ENCODE peak calls at places on chromosome 10, in nine cellular contexts. One of them, this sample, is unnamed.

GRCh38 chr10:59360605-59361515 is 1.5 kb downstream of the FAM13C start:
- DNase-seq in cardiac muscle cell: peak
- DNase-seq in foreskin fibroblast: no peak
- DNase-seq in CD8-positive, alpha-beta T cell: no peak
- DNase-seq in endothelial cell: no peak
- DNase-seq in CD4-positive, alpha-beta T cell: no peak
- DNase-seq in GM06990: no peak
- DNase-seq in fibroblast of the aortic adventitia: no peak
- DNase-seq in AG10803: peak
- DNase-seq in this sample: no peak

GRCh38 chr10:125370578-125370977 is 210.2 kb upstream of the CTBP2 start:
- DNase-seq in cardiac muscle cell: no peak
- DNase-seq in foreskin fibroblast: no peak
- DNase-seq in CD8-positive, alpha-beta T cell: no peak
- DNase-seq in endothelial cell: peak
- DNase-seq in CD4-positive, alpha-beta T cell: no peak
- DNase-seq in GM06990: no peak
- DNase-seq in fibroblast of the aortic adventitia: no peak
- DNase-seq in AG10803: no peak
- DNase-seq in this sample: no peak

GRCh38 chr10:44030681-44031080 is 354.2 kb downstream of the CXCL12 start:
- DNase-seq in cardiac muscle cell: peak
- DNase-seq in foreskin fibroblast: no peak
- DNase-seq in CD8-positive, alpha-beta T cell: no peak
- DNase-seq in endothelial cell: no peak
- DNase-seq in CD4-positive, alpha-beta T cell: no peak
- DNase-seq in GM06990: no peak
- DNase-seq in fibroblast of the aortic adventitia: peak
- DNase-seq in AG10803: peak
- DNase-seq in this sample: no peak

GRCh38 chr10:62248465-62248864 is 20.2 kb downstream of the RTKN2 start:
- DNase-seq in cardiac muscle cell: peak
- DNase-seq in foreskin fibroblast: no peak
- DNase-seq in CD8-positive, alpha-beta T cell: no peak
- DNase-seq in endothelial cell: no peak
- DNase-seq in CD4-positive, alpha-beta T cell: no peak
- DNase-seq in GM06990: no peak
- DNase-seq in fibroblast of the aortic adventitia: peak
- DNase-seq in AG10803: peak
- DNase-seq in this sample: no peak

GRCh38 chr10:5617521-5617920 is 48.9 kb downstream of the ASB13 start:
- DNase-seq in cardiac muscle cell: no peak
- DNase-seq in foreskin fibroblast: no peak
- DNase-seq in CD8-positive, alpha-beta T cell: no peak
- DNase-seq in endothelial cell: no peak
- DNase-seq in CD4-positive, alpha-beta T cell: no peak
- DNase-seq in GM06990: no peak
- DNase-seq in fibroblast of the aortic adventitia: no peak
- DNase-seq in AG10803: no peak
- DNase-seq in this sample: no peak

GRCh38 chr10:33183658-33184057 is 150.8 kb downstream of the NRP1 start:
- DNase-seq in cardiac muscle cell: no peak
- DNase-seq in foreskin fibroblast: no peak
- DNase-seq in CD8-positive, alpha-beta T cell: no peak
- DNase-seq in endothelial cell: no peak
- DNase-seq in CD4-positive, alpha-beta T cell: no peak
- DNase-seq in GM06990: no peak
- DNase-seq in fibroblast of the aortic adventitia: no peak
- DNase-seq in AG10803: peak
- DNase-seq in this sample: no peak

GRCh38 chr10:131684976-131685375 is 215.8 kb upstream of the PPP2R2D start:
- DNase-seq in cardiac muscle cell: no peak
- DNase-seq in foreskin fibroblast: no peak
- DNase-seq in CD8-positive, alpha-beta T cell: no peak
- DNase-seq in endothelial cell: no peak
- DNase-seq in CD4-positive, alpha-beta T cell: no peak
- DNase-seq in GM06990: no peak
- DNase-seq in fibroblast of the aortic adventitia: no peak
- DNase-seq in AG10803: no peak
- DNase-seq in this sample: peak

GRCh38 chr10:128907155-128907554 is 559.9 kb upstream of the MGMT start:
- DNase-seq in cardiac muscle cell: no peak
- DNase-seq in foreskin fibroblast: no peak
- DNase-seq in CD8-positive, alpha-beta T cell: no peak
- DNase-seq in endothelial cell: no peak
- DNase-seq in CD4-positive, alpha-beta T cell: no peak
- DNase-seq in GM06990: no peak
- DNase-seq in fibroblast of the aortic adventitia: no peak
- DNase-seq in AG10803: no peak
- DNase-seq in this sample: no peak

DNA sequence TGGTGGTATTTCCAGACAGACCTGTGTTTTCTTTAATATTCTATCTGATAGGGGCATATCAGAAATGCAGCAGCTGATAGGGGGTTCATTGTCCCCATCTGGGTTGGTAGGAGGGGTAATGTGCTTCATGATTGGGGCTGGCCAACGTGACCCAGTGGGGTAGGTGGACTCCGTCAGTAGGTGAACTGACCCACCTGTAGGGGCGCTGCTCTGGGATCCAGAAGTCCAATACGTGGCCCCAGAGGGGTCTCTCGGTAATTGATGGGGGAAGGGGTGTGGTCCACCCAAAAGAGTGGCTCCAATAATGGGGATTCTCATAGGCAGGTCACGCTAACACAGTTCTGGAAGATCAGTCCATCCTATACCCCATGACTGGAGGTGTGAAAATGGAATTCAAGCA is 112.0 kb downstream of the PRLHR start:
- DNase-seq in cardiac muscle cell: no peak
- DNase-seq in foreskin fibroblast: no peak
- DNase-seq in CD8-positive, alpha-beta T cell: no peak
- DNase-seq in endothelial cell: no peak
- DNase-seq in CD4-positive, alpha-beta T cell: no peak
- DNase-seq in GM06990: no peak
- DNase-seq in fibroblast of the aortic adventitia: no peak
- DNase-seq in AG10803: no peak
- DNase-seq in this sample: no peak
- TF ChIP-seq CTCF in cardiac muscle cell: no peak
- TF ChIP-seq CTCF in foreskin fibroblast: no peak
- TF ChIP-seq CTCF in CD8-positive, alpha-beta T cell: no peak
- TF ChIP-seq CTCF in endothelial cell: no peak
- TF ChIP-seq CTCF in CD4-positive, alpha-beta T cell: no peak
- TF ChIP-seq CTCF in GM06990: peak
- TF ChIP-seq CTCF in fibroblast of the aortic adventitia: peak
- TF ChIP-seq CTCF in AG10803: no peak
- TF ChIP-seq CTCF in this sample: no peak

GRCh38 chr10:71064413-71065118 is 147.8 kb upstream of the UNC5B start:
- DNase-seq in cardiac muscle cell: no peak
- DNase-seq in foreskin fibroblast: no peak
- DNase-seq in CD8-positive, alpha-beta T cell: no peak
- DNase-seq in endothelial cell: no peak
- DNase-seq in CD4-positive, alpha-beta T cell: no peak
- DNase-seq in GM06990: no peak
- DNase-seq in fibroblast of the aortic adventitia: no peak
- DNase-seq in AG10803: no peak
- DNase-seq in this sample: no peak
- TF ChIP-seq CTCF in cardiac muscle cell: peak
- TF ChIP-seq CTCF in foreskin fibroblast: no peak
- TF ChIP-seq CTCF in CD8-positive, alpha-beta T cell: no peak
- TF ChIP-seq CTCF in endothelial cell: no peak
- TF ChIP-seq CTCF in CD4-positive, alpha-beta T cell: no peak
- TF ChIP-seq CTCF in GM06990: peak
- TF ChIP-seq CTCF in fibroblast of the aortic adventitia: peak
- TF ChIP-seq CTCF in AG10803: no peak
- TF ChIP-seq CTCF in this sample: peak

GRCh38 chr10:110209399-110209925 is 2.1 kb downstream of the MXI1 start:
- DNase-seq in cardiac muscle cell: peak
- DNase-seq in foreskin fibroblast: peak
- DNase-seq in CD8-positive, alpha-beta T cell: peak
- DNase-seq in endothelial cell: peak
- DNase-seq in CD4-positive, alpha-beta T cell: no peak
- DNase-seq in GM06990: peak
- DNase-seq in fibroblast of the aortic adventitia: peak
- DNase-seq in AG10803: peak
- DNase-seq in this sample: no peak
- TF ChIP-seq CTCF in cardiac muscle cell: no peak
- TF ChIP-seq CTCF in foreskin fibroblast: no peak
- TF ChIP-seq CTCF in CD8-positive, alpha-beta T cell: no peak
- TF ChIP-seq CTCF in endothelial cell: no peak
- TF ChIP-seq CTCF in CD4-positive, alpha-beta T cell: no peak
- TF ChIP-seq CTCF in GM06990: no peak
- TF ChIP-seq CTCF in fibroblast of the aortic adventitia: no peak
- TF ChIP-seq CTCF in AG10803: no peak
- TF ChIP-seq CTCF in this sample: no peak

DNA sequence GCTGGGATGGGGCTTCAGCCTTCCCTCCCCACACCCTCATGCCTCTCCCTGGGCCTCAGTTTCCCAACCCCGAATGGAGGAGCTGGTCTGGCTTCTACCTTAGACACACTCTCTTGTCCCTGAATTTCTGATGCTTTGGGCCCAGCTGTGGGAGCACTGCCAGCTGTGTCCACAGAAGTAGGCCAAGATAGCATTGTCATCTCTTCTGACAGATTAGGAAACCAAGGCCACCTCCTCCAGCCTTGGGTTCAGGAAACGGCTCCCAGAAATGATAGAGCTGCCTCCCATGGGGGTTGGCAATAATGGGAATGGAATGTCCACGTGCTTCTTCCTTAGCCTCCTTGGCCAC is 1.3 kb downstream of the PPIF start:
- DNase-seq in cardiac muscle cell: peak
- DNase-seq in foreskin fibroblast: no peak
- DNase-seq in CD8-positive, alpha-beta T cell: no peak
- DNase-seq in endothelial cell: no peak
- DNase-seq in CD4-positive, alpha-beta T cell: no peak
- DNase-seq in GM06990: no peak
- DNase-seq in fibroblast of the aortic adventitia: peak
- DNase-seq in AG10803: no peak
- DNase-seq in this sample: no peak
- TF ChIP-seq CTCF in cardiac muscle cell: no peak
- TF ChIP-seq CTCF in foreskin fibroblast: no peak
- TF ChIP-seq CTCF in CD8-positive, alpha-beta T cell: no peak
- TF ChIP-seq CTCF in endothelial cell: no peak
- TF ChIP-seq CTCF in CD4-positive, alpha-beta T cell: no peak
- TF ChIP-seq CTCF in GM06990: no peak
- TF ChIP-seq CTCF in fibroblast of the aortic adventitia: no peak
- TF ChIP-seq CTCF in AG10803: no peak
- TF ChIP-seq CTCF in this sample: no peak

This sample was measured in chondrocyte.